ENCODE peak calls at places on chromosomes 13 and 19, in five cellular contexts. D is IMR-90, I is head of caudate nucleus, E is NCI-H187, Q is NCI-H1694 treated with DMSO at 0.1 percent for 48 hours. L is an unnamed sample.

GRCh38 chr19:33507021-33507956 is 14.3 kb downstream of the PEPD start:
- DNase-seq in D (no peak), I (no peak), E (no peak), Q (no peak), L (no peak)

GRCh38 chr19:11693505-11694499 is 44.9 kb downstream of the ZNF823 start:
- DNase-seq in D (peak; percentile 75), I (no peak), E (no peak), Q (no peak), L (peak; percentile 9)

GRCh38 chr19:33301011-33301899 is 1.1 kb downstream of the CEBPA start:
- DNase-seq in D (no peak), I (peak; percentile 23), E (no peak), Q (no peak), L (no peak)

GRCh38 chr13:86758116-86758515 is 913.1 kb upstream of the SLITRK5 start:
- DNase-seq in D (no peak), I (no peak), E (no peak), Q (no peak), L (no peak)

GRCh38 chr19:35556846-35557538 is 6.5 kb downstream of the ATP4A start:
- DNase-seq in D (no peak), I (no peak), E (no peak), Q (no peak), L (no peak)

GRCh38 chr19:43664008-43664407 is 6.0 kb downstream of the PLAUR start:
- DNase-seq in D (no peak), I (no peak), E (no peak), Q (no peak), L (no peak)

GRCh38 chr13:97266734-97267417 is 44.7 kb downstream of the MBNL2 start:
- DNase-seq in D (no peak), I (no peak), E (no peak), Q (no peak), L (no peak)

GRCh38 chr19:21127898-21128297 is 13.9 kb upstream of the ZNF431 start:
- DNase-seq in D (no peak), I (no peak), E (no peak), Q (no peak), L (no peak)

GRCh38 chr19:57664269-57665127 is 4.2 kb upstream of the ZSCAN4 start:
- DNase-seq in D (peak; percentile 31), I (peak; percentile 57), E (no peak), Q (peak; percentile 14), L (no peak)

GRCh38 chr13:20772401-20773131 is 1.2 kb downstream of the EEF1AKMT1 start:
- DNase-seq in D (peak; percentile 1), I (no peak), E (no peak), Q (no peak), L (no peak)

L was measured in NCI-H2081 treated with DMSO at 0.1 percent for 48 hours.